ENCODE peak calls at places on chromosomes 12 and 14, in six cellular contexts. Z is HTR-8/SVneo; C is stimulated activated naive B cell treated with anti-CD40 and anti-IgM and Interleukin-4, amounts not matched to agents 10 μg/mL and 1 μg/mL and 100 μg/mL, for 72 hours; L is activated CD4-positive, alpha-beta T cell treated with anti-CD3 and anti-CD28 coated beads, Interleukin-2, amount 10 ng/mL, durations not matched to agents 7 days and 5 days; N is RCC 7860; O is iPS-NIHi11. P is an unnamed sample.

GRCh38 chr14:73746540-73747385 is 32.6 kb upstream of the PNMA1 start:
- DNase-seq in Z (no peak), C (no peak), N (no peak), O (no peak), L (no peak), P (no peak)

GRCh38 chr12:48985901-48986300 is 7.8 kb downstream of the WNT1 start:
- DNase-seq in O (no peak), C (no peak), Z (no peak), L (no peak), N (no peak), P (no peak)

GRCh38 chr12:21828111-21828775 is 53.7 kb upstream of the KCNJ8 start:
- DNase-seq in N (no peak), L (no peak), Z (no peak), C (no peak), O (no peak), P (no peak)

GRCh38 chr12:85155791-85156190 is 119.6 kb downstream of the LRRIQ1 start:
- DNase-seq in L (no peak), O (no peak), C (no peak), Z (no peak), N (peak), P (peak)

GRCh38 chr12:43104524-43104923 is 447.5 kb downstream of the ADAMTS20 start:
- DNase-seq in L (no peak), N (no peak), C (no peak), O (no peak), Z (peak), P (no peak)

GRCh38 chr12:53944907-53945847 is 6.5 kb downstream of the HOXC13 start:
- DNase-seq in Z (no peak), L (no peak), O (no peak), N (no peak), C (no peak), P (no peak)

GRCh38 chr14:61927521-61927920 is 165.3 kb downstream of the SNAPC1 start:
- DNase-seq in L (no peak), Z (peak), O (peak), C (no peak), N (peak), P (no peak)

GRCh38 chr14:93348292-93348691 is 1.3 kb downstream of the COX8C start:
- DNase-seq in N (no peak), C (no peak), O (no peak), Z (no peak), L (no peak), P (peak)

GRCh38 chr14:97458302-97459137 is 661.3 kb downstream of the VRK1 start:
- DNase-seq in Z (no peak), N (no peak), O (peak), L (peak), C (peak), P (no peak)

GRCh38 chr12:113427882-113428281 is 5.7 kb downstream of the SDSL start:
- DNase-seq in Z (no peak), O (no peak), C (no peak), N (no peak), L (no peak), P (no peak)

GRCh38 chr12:46472893-46473633 is 100.5 kb upstream of the SLC38A2 start:
- DNase-seq in O (no peak), L (no peak), C (no peak), N (peak), Z (peak), P (no peak)

GRCh38 chr14:91280129-91280528 is 35.6 kb upstream of the GPR68 start:
- DNase-seq in C (no peak), O (no peak), L (no peak), Z (no peak), N (no peak), P (no peak)

GRCh38 chr12:74483057-74483456 is 54.6 kb upstream of the ATXN7L3B start:
- DNase-seq in O (no peak), C (no peak), Z (no peak), L (no peak), N (no peak), P (no peak)

GRCh38 chr12:56469007-56469930 is 891 bp downstream of the SPRYD4 start:
- DNase-seq in O (no peak), Z (no peak), C (no peak), N (peak), L (no peak), P (peak)

GRCh38 chr12:132488127-132489077 is 1.5 kb upstream of the FBRSL1 start:
- DNase-seq in C (no peak), L (peak), O (no peak), N (no peak), Z (no peak), P (no peak)

GRCh38 chr14:91244501-91244901 is at the start of gene GPR68:
- DNase-seq in L (peak), C (no peak), N (peak), O (peak), Z (no peak), P (no peak)

GRCh38 chr12:109999983-110000505 is 814 bp downstream of the ANKRD13A start:
- DNase-seq in C (no peak), Z (no peak), L (no peak), N (no peak), O (peak), P (peak)

GRCh38 chr14:69261761-69262331 is 1.9 kb downstream of the GALNT16 start:
- DNase-seq in O (peak), N (no peak), C (no peak), Z (no peak), L (no peak), P (no peak)

GRCh38 chr12:51941011-51941561 is 10.4 kb upstream of the ACVR1B start:
- DNase-seq in L (no peak), Z (no peak), C (no peak), O (peak), N (no peak), P (no peak)

GRCh38 chr14:75372260-75372659 is 55.6 kb upstream of the JDP2 start:
- DNase-seq in O (no peak), Z (no peak), C (no peak), N (no peak), L (no peak), P (no peak)

GRCh38 chr12:50467441-50467840 is 37.3 kb upstream of the DIP2B start:
- DNase-seq in O (no peak), C (no peak), L (no peak), Z (no peak), N (no peak), P (no peak)

GRCh38 chr14:60721331-60722162 is 2.6 kb downstream of the SIX4 start:
- DNase-seq in N (no peak), O (peak), L (peak), C (peak), Z (peak), P (peak)

GRCh38 chr14:72948481-72949138 is 22.3 kb downstream of the DCAF4 start:
- DNase-seq in N (no peak), O (peak), Z (peak), C (peak), L (peak), P (peak)

GRCh38 chr12:86530996-86531655 is 274.9 kb upstream of the MGAT4C start:
- DNase-seq in C (no peak), N (no peak), L (no peak), Z (no peak), O (no peak), P (peak)

GRCh38 chr14:71498151-71498734 is 434.0 kb upstream of the RGS6 start:
- DNase-seq in N (no peak), O (no peak), L (no peak), C (no peak), Z (no peak), P (no peak)

GRCh38 chr14:47541652-47542051 is 133.8 kb downstream of the MDGA2 start:
- DNase-seq in Z (no peak), C (no peak), O (no peak), L (no peak), N (no peak), P (no peak)

GRCh38 chr14:43166163-43166562 is 1340.9 kb downstream of the FSCB start:
- DNase-seq in L (no peak), N (no peak), O (no peak), Z (no peak), C (no peak), P (no peak)

GRCh38 chr12:43579240-43579639 is 27.2 kb upstream of the ADAMTS20 start:
- DNase-seq in N (no peak), O (no peak), L (no peak), Z (no peak), C (no peak), P (no peak)

GRCh38 chr14:35046751-35047536 is 872 bp downstream of the FAM177A1 start:
- DNase-seq in L (no peak), N (no peak), Z (no peak), O (no peak), C (no peak), P (peak)

GRCh38 chr12:66725031-66725430 is 46.2 kb upstream of the GRIP1 start:
- DNase-seq in Z (no peak), L (no peak), N (no peak), O (no peak), C (no peak), P (no peak)

GRCh38 chr12:132407525-132407924 is 78.1 kb upstream of the GALNT9 start:
- DNase-seq in L (no peak), N (no peak), C (no peak), Z (no peak), O (no peak), P (no peak)

GRCh38 chr12:24960222-24960855 is 11.4 kb upstream of the BCAT1 start:
- DNase-seq in C (peak), N (peak), Z (peak), L (peak), O (peak), P (peak)

GRCh38 chr14:62206456-62206855 is 444.2 kb downstream of the SNAPC1 start:
- DNase-seq in C (no peak), Z (no peak), O (no peak), L (no peak), N (no peak), P (no peak)

GRCh38 chr12:101935769-101936741 is 58.7 kb downstream of the DRAM1 start:
- DNase-seq in N (no peak), O (no peak), C (peak), L (peak), Z (peak), P (peak)

GRCh38 chr12:117850048-117850447 is 118.7 kb downstream of the KSR2 start:
- DNase-seq in O (peak), C (no peak), L (peak), Z (peak), N (peak), P (peak)

GRCh38 chr12:91579516-91580263 is 397.1 kb upstream of the DCN start:
- DNase-seq in L (no peak), O (no peak), C (no peak), Z (no peak), N (no peak), P (peak)

P was measured in RKO.